ENCODE peak calls at places on chromosome 12, in nine cellular contexts. X is glutamatergic neuron, M is spleen, U is neural progenitor cell, Y is RWPE1, A is AG09309, L is AG10803, Z is mammary epithelial cell, I is lung. D is an unnamed sample.

GRCh38 chr12:6953417-6954315 is 2.5 kb downstream of the PTPN6 start:
- DNase-seq in X (no peak), M (peak), U (no peak), Y (no peak), A (no peak), L (no peak), Z (no peak), I (peak), D (peak)

GRCh38 chr12:59393506-59393905 is 202.3 kb upstream of the SLC16A7 start:
- DNase-seq in X (no peak), M (no peak), U (no peak), Y (no peak), A (no peak), L (no peak), Z (no peak), I (no peak), D (no peak)

GRCh38 chr12:104340177-104340576 is 36.6 kb downstream of the EID3 start:
- DNase-seq in X (no peak), M (no peak), U (no peak), Y (no peak), A (no peak), L (no peak), Z (no peak), I (no peak), D (no peak)

GRCh38 chr12:56932867-56933266 is 1.3 kb downstream of the SDR9C7 start:
- DNase-seq in X (no peak), M (no peak), U (no peak), Y (no peak), A (no peak), L (no peak), Z (peak), I (no peak), D (no peak)

GRCh38 chr12:95884998-95885397 is 26.2 kb downstream of the SNRPF start:
- DNase-seq in X (no peak), M (no peak), U (no peak), Y (no peak), A (no peak), L (no peak), Z (no peak), I (no peak), D (no peak)

GRCh38 chr12:91155990-91156389 is 26.6 kb downstream of the DCN start:
- DNase-seq in X (no peak), M (no peak), U (no peak), Y (no peak), A (no peak), L (no peak), Z (no peak), I (no peak), D (no peak)

GRCh38 chr12:58148405-58148804 is 207.0 kb downstream of the ATP23 start:
- DNase-seq in X (no peak), M (no peak), U (no peak), Y (peak), A (peak), L (peak), Z (peak), I (no peak), D (peak)

GRCh38 chr12:26630546-26631027 is 202.4 kb downstream of the ITPR2 start:
- DNase-seq in X (no peak), M (no peak), U (no peak), Y (no peak), A (peak), L (peak), Z (no peak), I (no peak), D (no peak)

GRCh38 chr12:75837700-75838099 is 193.9 kb downstream of the PHLDA1 start:
- DNase-seq in X (peak), M (no peak), U (peak), Y (no peak), A (no peak), L (no peak), Z (no peak), I (peak), D (no peak)

GRCh38 chr12:77697126-77697525 is 133.6 kb upstream of the NAV3 start:
- DNase-seq in X (no peak), M (no peak), U (no peak), Y (no peak), A (no peak), L (no peak), Z (no peak), I (no peak), D (no peak)

GRCh38 chr12:109740694-109741245 is 27.1 kb downstream of the FAM222A start:
- DNase-seq in X (peak), M (peak), U (no peak), Y (no peak), A (no peak), L (no peak), Z (no peak), I (no peak), D (no peak)

GRCh38 chr12:7709969-7710368 is 1.3 kb upstream of the DPPA3 start:
- DNase-seq in X (no peak), M (no peak), U (peak), Y (no peak), A (no peak), L (no peak), Z (no peak), I (no peak), D (no peak)

GRCh38 chr12:118336123-118336522 is 36.6 kb downstream of the TAOK3 start:
- DNase-seq in X (no peak), M (no peak), U (no peak), Y (no peak), A (no peak), L (no peak), Z (no peak), I (no peak), D (no peak)

GRCh38 chr12:68332726-68333630 is 816 bp upstream of the MDM1 start:
- DNase-seq in X (no peak), M (no peak), U (no peak), Y (no peak), A (no peak), L (peak), Z (no peak), I (no peak), D (no peak)

GRCh38 chr12:68331869-68332725 is at the start of gene MDM1:
- DNase-seq in X (peak), M (peak), U (peak), Y (peak), A (peak), L (peak), Z (peak), I (peak), D (peak)

GRCh38 chr12:68331500-68331868 is 678 bp downstream of the MDM1 start:
- DNase-seq in X (no peak), M (no peak), U (no peak), Y (peak), A (no peak), L (no peak), Z (peak), I (no peak), D (no peak)

GRCh38 chr12:68335462-68335861 is 3.3 kb upstream of the MDM1 start:
- DNase-seq in X (no peak), M (no peak), U (no peak), Y (no peak), A (no peak), L (no peak), Z (no peak), I (no peak), D (no peak)

GRCh38 chr12:68334136-68334535 is 2.0 kb upstream of the MDM1 start:
- DNase-seq in X (no peak), M (no peak), U (peak), Y (no peak), A (no peak), L (no peak), Z (no peak), I (no peak), D (no peak)
- TF ChIP-seq CTCF in X (no peak), M (no peak), U (peak), Y (no peak), A (no peak), L (no peak), Z (no peak), I (no peak), D (no peak)

GRCh38 chr12:83142914-83143313 is 456.2 kb downstream of the TMTC2 start:
- DNase-seq in X (no peak), M (no peak), U (no peak), Y (no peak), A (no peak), L (no peak), Z (no peak), I (no peak), D (no peak)

GRCh38 chr12:83145325-83145724 is 458.6 kb downstream of the TMTC2 start:
- DNase-seq in X (no peak), M (no peak), U (no peak), Y (no peak), A (no peak), L (no peak), Z (no peak), I (no peak), D (no peak)

GRCh38 chr12:83143937-83144336 is 457.2 kb downstream of the TMTC2 start:
- DNase-seq in X (no peak), M (no peak), U (no peak), Y (no peak), A (no peak), L (no peak), Z (no peak), I (no peak), D (no peak)

GRCh38 chr12:83140135-83140534 is 453.4 kb downstream of the TMTC2 start:
- DNase-seq in X (no peak), M (no peak), U (no peak), Y (no peak), A (no peak), L (no peak), Z (no peak), I (no peak), D (no peak)

GRCh38 chr12:83141460-83141994 is 454.8 kb downstream of the TMTC2 start:
- DNase-seq in X (no peak), M (no peak), U (no peak), Y (no peak), A (no peak), L (no peak), Z (no peak), I (no peak), D (no peak)
- TF ChIP-seq CTCF in X (no peak), M (no peak), U (no peak), Y (no peak), A (no peak), L (no peak), Z (no peak), I (no peak), D (no peak)

GRCh38 chr12:49985981-49986380 is 13.2 kb downstream of the AQP6 start:
- DNase-seq in X (no peak), M (no peak), U (no peak), Y (no peak), A (no peak), L (no peak), Z (no peak), I (no peak), D (no peak)

GRCh38 chr12:49984476-49984890 is 11.7 kb downstream of the AQP6 start:
- DNase-seq in X (peak), M (no peak), U (peak), Y (no peak), A (no peak), L (no peak), Z (no peak), I (no peak), D (no peak)

GRCh38 chr12:49984960-49985359 is 12.2 kb downstream of the AQP6 start:
- DNase-seq in X (no peak), M (no peak), U (no peak), Y (no peak), A (no peak), L (no peak), Z (no peak), I (no peak), D (no peak)

GRCh38 chr12:49982246-49983229 is 9.8 kb downstream of the AQP6 start:
- DNase-seq in X (no peak), M (no peak), U (no peak), Y (no peak), A (no peak), L (peak), Z (no peak), I (no peak), D (no peak)

DNA sequence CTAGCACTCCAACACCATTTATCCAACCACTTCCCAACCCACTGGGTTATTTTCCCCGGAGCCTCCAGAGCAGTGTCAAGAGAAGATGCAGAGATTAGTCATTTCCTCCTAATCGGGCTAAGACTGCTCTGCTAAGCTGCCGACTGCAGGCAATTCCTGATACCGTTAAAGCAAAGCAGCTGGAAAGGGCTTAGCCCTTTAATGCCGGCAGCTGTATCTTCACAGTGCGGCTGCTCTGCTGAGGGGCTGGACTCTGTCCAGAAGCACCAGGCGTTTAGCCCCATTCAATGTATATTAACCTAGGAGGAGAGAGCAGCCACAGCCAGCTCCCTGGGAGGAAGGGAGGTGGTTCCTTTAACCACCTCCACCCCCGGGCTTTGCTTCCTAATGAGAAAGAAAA is 11.1 kb downstream of the AQP6 start:
- DNase-seq in X (no peak), M (no peak), U (peak), Y (peak), A (peak), L (peak), Z (peak), I (no peak), D (no peak)
- TF ChIP-seq CTCF in X (no peak), M (no peak), U (no peak), Y (no peak), A (no peak), L (peak), Z (no peak), I (no peak), D (no peak)

GRCh38 chr12:97745406-97746101 is 282.9 kb downstream of the RMST start:
- DNase-seq in X (no peak), M (no peak), U (no peak), Y (no peak), A (no peak), L (no peak), Z (peak), I (no peak), D (no peak)
- TF ChIP-seq CTCF in X (no peak), M (no peak), U (no peak), Y (no peak), A (no peak), L (no peak), Z (no peak), I (no peak), D (no peak)

GRCh38 chr12:62006076-62006732 is 254.0 kb upstream of the USP15 start:
- DNase-seq in X (peak), M (no peak), U (peak), Y (peak), A (peak), L (peak), Z (peak), I (no peak), D (peak)
- TF ChIP-seq CTCF in X (peak), M (peak), U (peak), Y (peak), A (peak), L (peak), Z (peak), I (no peak), D (peak)

GRCh38 chr12:17278946-17279345 is 673.0 kb upstream of the LMO3 start:
- DNase-seq in X (no peak), M (no peak), U (no peak), Y (peak), A (no peak), L (no peak), Z (no peak), I (no peak), D (no peak)
- TF ChIP-seq CTCF in X (peak), M (no peak), U (peak), Y (no peak), A (no peak), L (no peak), Z (no peak), I (no peak), D (peak)